ENCODE peak calls at places on chromosomes 5 and 9, in six cellular contexts. X is left ventricle myocardium inferior, P is uterus, V is choroid plexus epithelial cell, R is heart left ventricle, S is A549. B is an unnamed sample.

GRCh38 chr5:17216176-17216973 is 1.1 kb upstream of the BASP1 start:
- DNase-seq in S (peak), R (peak), V (peak), P (peak), X (peak), B (peak)

GRCh38 chr5:149666212-149666852 is 63.8 kb upstream of the PPARGC1B start:
- DNase-seq in V (peak), X (no peak), R (no peak), P (no peak), S (no peak), B (no peak)

GRCh38 chr5:95081500-95082355 is 203.2 kb downstream of the MCTP1 start:
- DNase-seq in X (peak), R (peak), P (no peak), S (peak), V (peak), B (no peak)

GRCh38 chr9:84600739-84601138 is 68.8 kb upstream of the NTRK2 start:
- DNase-seq in V (no peak), X (no peak), S (peak), R (no peak), P (no peak), B (no peak)

GRCh38 chr5:1380910-1381309 is 36.0 kb upstream of the CLPTM1L start:
- DNase-seq in X (no peak), R (no peak), S (no peak), P (no peak), V (no peak), B (no peak)

GRCh38 chr5:150398432-150399157 is 14.1 kb downstream of the CD74 start:
- DNase-seq in S (peak), X (no peak), V (no peak), R (no peak), P (no peak), B (peak)

GRCh38 chr5:132094393-132095076 is 20.9 kb downstream of the CSF2 start:
- DNase-seq in V (peak), X (no peak), R (no peak), P (no peak), S (peak), B (no peak)

GRCh38 chr5:98416541-98416940 is 356.9 kb upstream of the RGMB start:
- DNase-seq in X (no peak), S (no peak), R (no peak), P (no peak), V (peak), B (no peak)

GRCh38 chr9:137023583-137023991 is 4.5 kb downstream of the ABCA2 start:
- DNase-seq in P (no peak), R (no peak), S (no peak), V (no peak), X (no peak), B (no peak)

GRCh38 chr9:137027369-137028012 is 546 bp downstream of the ABCA2 start:
- DNase-seq in X (no peak), V (no peak), S (no peak), R (no peak), P (no peak), B (peak)

GRCh38 chr9:137026828-137027227 is 1.2 kb downstream of the ABCA2 start:
- DNase-seq in V (no peak), R (no peak), X (no peak), P (no peak), S (no peak), B (peak)

GRCh38 chr9:137026384-137026783 is 1.7 kb downstream of the ABCA2 start:
- DNase-seq in V (no peak), X (no peak), P (no peak), S (no peak), R (no peak), B (no peak)

DNA sequence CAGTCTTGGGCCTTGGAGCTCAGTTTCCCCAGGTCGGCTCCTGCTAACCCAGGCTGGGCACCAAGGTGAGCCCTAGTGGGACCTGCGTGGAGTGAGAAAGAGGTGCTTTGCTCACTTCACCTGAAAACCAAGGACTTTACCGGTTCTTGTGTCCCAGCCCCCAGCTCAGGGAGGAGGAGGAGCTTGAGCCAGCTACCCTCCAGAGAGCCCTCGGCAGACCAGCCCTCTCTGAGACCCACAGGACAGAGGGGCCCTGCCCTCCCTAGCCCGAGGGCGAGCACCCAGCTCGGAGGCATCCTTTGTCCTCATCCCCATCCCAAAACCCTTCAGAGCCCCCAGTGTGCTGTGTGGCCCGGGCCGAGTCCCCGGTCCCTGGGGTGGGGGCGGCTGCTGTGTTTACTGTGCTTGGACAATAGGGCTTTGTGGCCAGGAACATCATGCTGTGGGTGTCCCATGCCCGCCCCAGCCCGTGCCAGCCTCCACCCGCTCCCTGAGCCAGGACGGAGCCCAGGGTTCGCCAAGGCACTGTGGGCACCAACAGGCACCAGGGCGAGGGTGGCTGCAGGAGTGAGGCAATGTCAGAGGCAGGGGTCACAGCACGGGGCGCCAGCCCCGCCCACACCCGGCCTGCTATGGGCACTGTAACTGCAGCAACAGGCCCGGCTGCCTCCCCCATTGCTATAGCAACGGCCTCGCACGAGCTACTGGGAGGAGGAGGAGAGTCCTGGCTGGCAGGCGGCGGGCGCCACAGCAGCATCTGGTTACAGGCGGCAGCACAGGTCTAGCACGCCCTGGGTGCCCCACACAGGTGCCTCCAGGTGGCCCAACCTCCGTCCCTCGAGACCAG is 2.7 kb downstream of the ABCA2 start:
- DNase-seq in S (no peak), V (no peak), P (no peak), R (no peak), X (no peak), B (peak)
- H3K4me3 ChIP-seq in S (no peak), V (no peak), P (no peak), R (no peak), X (no peak), B (peak)

GRCh38 chr9:37345038-37345437 is 77.5 kb upstream of the GRHPR start:
- DNase-seq in R (no peak), P (no peak), S (no peak), V (no peak), X (no peak), B (no peak)

GRCh38 chr9:37348917-37349316 is 73.6 kb upstream of the GRHPR start:
- DNase-seq in R (no peak), V (no peak), S (no peak), P (no peak), X (no peak), B (no peak)

GRCh38 chr9:37353791-37354190 is 68.7 kb upstream of the GRHPR start:
- DNase-seq in R (no peak), P (no peak), S (no peak), X (no peak), V (no peak), B (no peak)

DNA sequence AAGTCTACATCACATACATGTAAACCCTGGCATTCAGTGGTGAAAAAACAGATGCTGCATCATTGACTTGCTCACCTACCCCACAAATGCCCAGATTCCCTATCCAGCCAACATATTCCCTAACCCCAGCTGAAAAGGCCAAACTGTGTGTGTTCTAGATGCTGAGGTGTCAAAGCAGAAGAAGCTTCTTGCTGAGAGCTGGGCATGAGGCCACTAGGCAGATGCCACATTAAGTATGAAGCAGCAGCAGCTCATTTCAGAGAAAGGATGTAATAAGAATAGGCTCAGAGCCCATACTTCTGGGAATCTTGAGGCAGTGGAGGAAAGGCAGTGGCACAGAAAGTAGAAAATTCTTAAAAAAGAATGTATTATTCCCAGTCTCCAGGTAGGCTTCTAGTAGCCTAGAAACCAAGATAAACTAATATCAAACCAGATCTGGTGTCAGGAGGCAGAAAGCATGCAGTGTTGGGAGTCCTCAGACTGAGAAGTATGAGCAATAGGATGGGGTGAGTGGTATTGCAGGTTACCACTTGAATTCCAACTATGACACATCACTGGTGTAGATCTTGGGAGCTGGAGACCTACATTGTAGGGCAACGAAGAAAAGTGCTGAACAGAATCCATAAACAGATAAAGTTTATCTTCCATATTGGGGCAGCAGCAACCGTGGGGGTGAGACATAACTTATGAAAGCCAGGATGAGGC is 71.9 kb upstream of the GRHPR start:
- DNase-seq in R (no peak), P (no peak), V (peak), X (no peak), S (no peak), B (no peak)
- TF ChIP-seq CTCF in R (no peak), P (no peak), V (no peak), X (no peak), S (no peak), B (no peak)

GRCh38 chr5:174625591-174626365 is 98.6 kb upstream of the MSX2 start:
- DNase-seq in X (no peak), V (no peak), S (no peak), P (no peak), R (no peak), B (no peak)
- H3K4me3 ChIP-seq in X (no peak), V (no peak), S (no peak), P (no peak), R (no peak), B (no peak)

GRCh38 chr9:17219261-17219660 is 84.4 kb downstream of the CNTLN start:
- DNase-seq in R (no peak), X (no peak), P (no peak), V (peak), S (no peak), B (no peak)
- TF ChIP-seq CTCF in R (no peak), X (no peak), P (no peak), V (peak), S (peak), B (peak)

GRCh38 chr5:123785160-123786001 is 273.4 kb downstream of the CSNK1G3 start:
- DNase-seq in R (no peak), S (no peak), X (no peak), P (no peak), V (peak), B (peak)
- H3K4me3 ChIP-seq in R (no peak), S (no peak), X (no peak), P (no peak), V (peak), B (peak)

B was measured in BE2C.